ENCODE peak calls at places on chromosomes 7 and 10, in six cellular contexts. I, V, K, U, E and Y are unnamed samples.

GRCh38 chr7:90988523-90988922 is 275.7 kb upstream of the FZD1 start:
- DNase-seq in I (no peak), K (no peak), E (no peak), U (no peak), V (no peak), Y (no peak)

GRCh38 chr7:158187055-158187770 is 400.4 kb downstream of the PTPRN2 start:
- DNase-seq in V (no peak), I (no peak), E (no peak), U (no peak), K (no peak), Y (no peak)

GRCh38 chr7:22860784-22861482 is 38.3 kb upstream of the TOMM7 start:
- DNase-seq in E (no peak), K (no peak), U (no peak), V (no peak), I (no peak), Y (no peak)

GRCh38 chr10:24912214-24912613 is 40.2 kb downstream of the PRTFDC1 start:
- DNase-seq in E (no peak), I (no peak), U (no peak), K (no peak), V (no peak), Y (no peak)

GRCh38 chr7:27944626-27945025 is 204.7 kb downstream of the TAX1BP1 start:
- DNase-seq in E (no peak), U (no peak), I (no peak), K (no peak), V (peak), Y (no peak)

GRCh38 chr7:4255336-4255735 is 426.8 kb upstream of the FOXK1 start:
- DNase-seq in U (no peak), I (no peak), V (no peak), E (no peak), K (no peak), Y (no peak)

GRCh38 chr7:154096-154835 is 38.1 kb upstream of the FAM20C start:
- DNase-seq in U (no peak), K (no peak), I (no peak), E (no peak), V (no peak), Y (no peak)

GRCh38 chr10:30219977-30220751 is 128.9 kb downstream of the MTPAP start:
- DNase-seq in E (no peak), I (no peak), U (no peak), K (no peak), V (peak), Y (no peak)

GRCh38 chr10:123642293-123642692 is 23.9 kb upstream of the GPR26 start:
- DNase-seq in E (no peak), K (no peak), U (peak), V (no peak), I (no peak), Y (no peak)

GRCh38 chr7:47148541-47149207 is 433.2 kb downstream of the TNS3 start:
- DNase-seq in I (no peak), K (no peak), E (no peak), U (no peak), V (no peak), Y (no peak)

GRCh38 chr10:132684164-132684891 is 101.6 kb downstream of the NKX6-2 start:
- DNase-seq in U (no peak), E (no peak), V (no peak), I (peak), K (no peak), Y (peak)

GRCh38 chr10:17607603-17608332 is 9.4 kb downstream of the HACD1 start:
- DNase-seq in I (no peak), K (no peak), V (peak), E (peak), U (no peak), Y (peak)

GRCh38 chr10:100697070-100697469 is 48.3 kb upstream of the PAX2 start:
- DNase-seq in K (no peak), U (peak), I (no peak), E (no peak), V (no peak), Y (no peak)

GRCh38 chr7:43538404-43538771 is 44.5 kb upstream of the STK17A start:
- DNase-seq in E (no peak), I (no peak), V (no peak), U (no peak), K (no peak), Y (no peak)

GRCh38 chr7:55567495-55568070 is 4.7 kb downstream of the VOPP1 start:
- DNase-seq in K (no peak), E (no peak), V (no peak), I (no peak), U (no peak), Y (no peak)

GRCh38 chr10:14839305-14839695 is 1.2 kb downstream of the HSPA14 start:
- DNase-seq in K (no peak), V (no peak), U (no peak), E (no peak), I (no peak), Y (no peak)

GRCh38 chr7:91240546-91240945 is 23.7 kb upstream of the FZD1 start:
- DNase-seq in I (no peak), E (no peak), U (no peak), K (no peak), V (peak), Y (no peak)

GRCh38 chr10:28331821-28332220 is 29.0 kb upstream of the MPP7 start:
- DNase-seq in E (no peak), V (peak), I (no peak), U (no peak), K (no peak), Y (no peak)

GRCh38 chr7:24948739-24949138 is 31.2 kb downstream of the OSBPL3 start:
- DNase-seq in U (no peak), V (no peak), I (no peak), K (no peak), E (no peak), Y (no peak)

GRCh38 chr7:424961-425793 is 94.5 kb downstream of the PDGFA start:
- DNase-seq in K (no peak), E (no peak), U (no peak), V (peak), I (no peak), Y (no peak)

GRCh38 chr10:63707254-63707910 is 186.2 kb downstream of the REEP3 start:
- DNase-seq in E (no peak), V (peak), I (no peak), U (no peak), K (no peak), Y (no peak)

GRCh38 chr7:130942211-130942964 is 208.4 kb upstream of the KLF14 start:
- DNase-seq in U (peak), I (peak), V (no peak), E (peak), K (peak), Y (no peak)

GRCh38 chr10:127585519-127586023 is 36.5 kb downstream of the NPS start:
- DNase-seq in I (no peak), V (no peak), K (no peak), U (no peak), E (no peak), Y (no peak)

GRCh38 chr7:139915864-139916716 is 87.0 kb downstream of the TBXAS1 start:
- DNase-seq in I (peak), V (peak), U (peak), K (no peak), E (no peak), Y (peak)

GRCh38 chr10:32244421-32245207 is 102.3 kb downstream of the EPC1 start:
- DNase-seq in K (no peak), V (no peak), I (no peak), U (no peak), E (no peak), Y (no peak)

GRCh38 chr7:1591396-1591795 is 21.6 kb upstream of the PSMG3 start:
- DNase-seq in V (no peak), U (no peak), I (no peak), E (no peak), K (no peak), Y (no peak)

GRCh38 chr10:132365102-132365501 is 31.9 kb upstream of the PWWP2B start:
- DNase-seq in I (no peak), U (no peak), K (no peak), V (no peak), E (no peak), Y (no peak)

GRCh38 chr7:159064816-159065130 is 79.9 kb downstream of the VIPR2 start:
- DNase-seq in V (no peak), K (no peak), E (no peak), I (no peak), U (no peak), Y (no peak)

GRCh38 chr7:120060283-120060682 is 212.7 kb upstream of the KCND2 start:
- DNase-seq in V (no peak), U (no peak), E (no peak), K (no peak), I (no peak), Y (no peak)

GRCh38 chr7:114921636-114922150 is at the start of gene MDFIC:
- DNase-seq in K (no peak), E (peak), I (peak), U (no peak), V (peak), Y (no peak)